ENCODE peak calls at places on chromosome X, in nine cellular contexts. D is MV-4-11; P is T-helper 9 cell; K is IMR-90; X is stimulated activated CD8-positive, alpha-beta memory T cell treated with anti-CD3 and anti-CD28 coated beads, Interleukin-4, amount 100 ng/mL, for 4 hours; N is activated gamma-delta T cell treated with Interleukin-2 at 50 U/mL for 16 hours; Z is NCI-H1436; G is activated CD4-positive, CD25-positive, alpha-beta regulatory T cell; U is GM04504. L is an unnamed sample.

GRCh38 chrX:623599-624323 is 6.8 kb upstream of the SHOX start:
- DNase-seq in U (no peak), D (no peak), K (no peak), P (no peak), X (no peak), N (no peak), G (no peak), Z (no peak), L (no peak)

GRCh38 chrX:35890699-35891098 is 28.8 kb upstream of the CFAP47 start:
- DNase-seq in U (no peak), G (no peak), D (peak; percentile 66), N (no peak), Z (peak; percentile 1), P (no peak), X (no peak), K (peak; percentile 11), L (no peak)

GRCh38 chrX:39811391-39811790 is 286.4 kb downstream of the BCOR start:
- DNase-seq in N (no peak), G (no peak), Z (no peak), U (no peak), P (no peak), X (no peak), K (no peak), D (no peak), L (no peak)

GRCh38 chrX:143461616-143462015 is 55.7 kb downstream of the SPANXN3 start:
- DNase-seq in X (no peak), G (no peak), N (no peak), Z (no peak), U (no peak), P (no peak), K (no peak), D (no peak), L (no peak)

GRCh38 chrX:13197961-13198761 is 121.7 kb downstream of the ATXN3L start:
- DNase-seq in G (no peak), D (no peak), Z (no peak), X (no peak), P (no peak), K (no peak), U (no peak), N (no peak), L (no peak)

GRCh38 chrX:11484290-11484689 is 181.4 kb downstream of the ARHGAP6 start:
- DNase-seq in X (no peak), N (no peak), P (no peak), D (no peak), Z (no peak), U (no peak), G (no peak), K (no peak), L (no peak)

GRCh38 chrX:39629001-39629400 is 468.8 kb downstream of the BCOR start:
- DNase-seq in U (no peak), X (no peak), Z (no peak), N (no peak), G (no peak), K (no peak), P (no peak), D (no peak), L (no peak)

GRCh38 chrX:135389717-135390116 is 32.0 kb upstream of the SMIM10L2A start:
- DNase-seq in N (no peak), U (no peak), X (no peak), P (no peak), D (no peak), G (no peak), K (no peak), Z (no peak), L (no peak)

GRCh38 chrX:106378616-106379015 is 210.5 kb downstream of the PWWP3B start:
- DNase-seq in U (no peak), P (no peak), K (no peak), D (peak; percentile 21), Z (no peak), N (no peak), G (no peak), X (no peak), L (no peak)

GRCh38 chrX:150049647-150050046 is 111.4 kb upstream of the EOLA2 start:
- DNase-seq in G (no peak), K (peak; percentile 54), N (no peak), X (no peak), D (no peak), P (no peak), U (no peak), Z (no peak), L (no peak)

GRCh38 chrX:41737065-41737464 is 13.1 kb downstream of the GPR82 start:
- DNase-seq in G (no peak), X (no peak), D (peak; percentile 76), P (no peak), K (no peak), N (peak; percentile 21), U (no peak), Z (no peak), L (no peak)

GRCh38 chrX:40778861-40779575 is 43.7 kb upstream of the MED14 start:
- DNase-seq in Z (no peak), D (no peak), N (no peak), G (no peak), K (peak; percentile 72), X (no peak), P (no peak), U (no peak), L (no peak)

GRCh38 chrX:920234-920799 is 289.7 kb downstream of the SHOX start:
- DNase-seq in P (no peak), K (no peak), N (no peak), G (no peak), Z (no peak), X (no peak), U (peak; percentile 91), D (no peak), L (no peak)

GRCh38 chrX:29746326-29746725 is 469.0 kb upstream of the MAGEB2 start:
- DNase-seq in P (no peak), U (no peak), K (peak; percentile 55), N (no peak), D (no peak), G (no peak), X (no peak), Z (no peak), L (no peak)

GRCh38 chrX:30935985-30936384 is 46.9 kb upstream of the TAB3 start:
- DNase-seq in N (no peak), U (no peak), G (no peak), Z (no peak), P (no peak), X (no peak), K (peak; percentile 3), D (no peak), L (no peak)

GRCh38 chrX:121336831-121337421 is 289.5 kb downstream of the GLUD2 start:
- DNase-seq in D (no peak), U (no peak), P (no peak), K (no peak), X (no peak), G (no peak), Z (no peak), N (no peak), L (no peak)

GRCh38 chrX:143635915-143636314 is at the start of gene SLITRK4:
- DNase-seq in K (no peak), D (no peak), G (no peak), N (no peak), X (no peak), Z (no peak), U (no peak), P (no peak), L (no peak)

GRCh38 chrX:16067886-16068515 is 55.4 kb upstream of the GRPR start:
- DNase-seq in G (no peak), P (no peak), Z (no peak), U (no peak), D (peak; percentile 27), N (no peak), X (no peak), K (no peak), L (no peak)